ENCODE peak calls at places on chromosomes 4 and X, in seven cellular contexts. R, C, K, D, O, N and L are unnamed samples.
A peak's percentile ranks its signal among the peaks of the same experiment; 100 is the strongest.

GRCh38 chrX:139192386-139192961 is 338.1 kb upstream of the F9 start:
- DNase-seq in N (no peak), C (no peak), K (no peak), R (no peak), D (no peak), O (peak; percentile 59), L (peak; percentile 64)

GRCh38 chr4:55395529-55396304 is at the start of gene TMEM165:
- DNase-seq in N (peak; percentile 93), O (peak; percentile 89), K (peak; percentile 93), R (peak; percentile 83), C (peak; percentile 97), D (peak; percentile 95), L (peak; percentile 90)

GRCh38 chr4:128524311-128524710 is 236.7 kb upstream of the PGRMC2 start:
- DNase-seq in D (peak; percentile 59), O (peak; percentile 96), C (peak; percentile 80), R (no peak), N (no peak), K (no peak), L (peak; percentile 92)

GRCh38 chr4:47942420-47942819 is 28.0 kb upstream of the NFXL1 start:
- DNase-seq in C (peak; percentile 53), N (no peak), K (no peak), O (no peak), R (no peak), D (no peak), L (no peak)

GRCh38 chr4:130849985-130850632 is 1754.2 kb downstream of the C4orf33 start:
- DNase-seq in N (peak; percentile 85), R (no peak), K (no peak), C (no peak), D (no peak), O (peak; percentile 39), L (no peak)

GRCh38 chr4:176404591-176404990 is 84.8 kb downstream of the SPCS3 start:
- DNase-seq in R (no peak), C (no peak), N (no peak), D (no peak), K (no peak), O (peak; percentile 70), L (no peak)

GRCh38 chr4:57426779-57427395 is 316.7 kb upstream of the IGFBP7 start:
- DNase-seq in D (peak; percentile 74), N (peak; percentile 40), R (no peak), O (peak; percentile 78), K (peak; percentile 83), C (peak; percentile 80), L (peak; percentile 49)

GRCh38 chr4:176587920-176588319 is 204.8 kb downstream of the VEGFC start:
- DNase-seq in K (no peak), D (no peak), N (no peak), O (peak; percentile 74), R (no peak), C (no peak), L (no peak)

GRCh38 chr4:54958236-54958635 is 167.2 kb downstream of the KDR start:
- DNase-seq in O (peak; percentile 83), N (no peak), C (no peak), K (no peak), D (no peak), R (no peak), L (no peak)

GRCh38 chr4:95167809-95168208 is 381.0 kb downstream of the UNC5C start:
- DNase-seq in D (no peak), N (no peak), R (no peak), O (no peak), C (no peak), K (no peak), L (no peak)

DNA sequence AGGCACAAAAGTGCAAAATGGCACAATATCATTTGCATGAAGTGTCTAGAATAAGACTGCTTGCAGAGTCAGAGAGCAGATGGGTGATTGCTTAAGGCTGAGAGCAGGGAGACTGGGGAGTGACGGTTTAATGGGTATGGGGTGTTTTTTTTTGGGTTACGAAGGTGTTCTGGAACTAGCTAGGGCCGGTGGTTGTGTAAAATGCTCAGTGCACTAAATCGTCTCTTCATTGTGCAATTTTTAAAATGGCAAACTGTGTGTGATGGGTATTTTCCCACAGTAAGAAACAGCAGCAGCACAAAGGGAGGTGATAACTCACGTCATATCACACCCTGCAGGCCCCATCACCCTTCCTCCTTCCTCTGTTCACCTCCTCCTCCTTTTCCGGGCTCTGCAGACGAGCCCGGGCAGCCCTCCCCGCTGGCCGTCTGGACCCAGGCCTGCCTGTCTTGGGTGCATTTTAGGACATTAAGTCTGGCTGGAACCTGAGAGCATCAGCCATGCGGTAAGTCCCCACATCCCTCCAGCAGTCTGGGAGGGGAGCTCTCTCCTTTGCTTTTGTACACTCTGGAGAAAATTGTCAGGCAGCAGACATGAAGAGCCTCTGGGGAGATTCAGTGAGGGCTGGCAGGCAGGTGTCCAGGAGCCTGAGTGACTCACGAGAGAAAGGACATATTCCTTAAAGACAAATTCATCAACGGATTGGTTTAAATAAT is 42.7 kb downstream of the ASMT start:
- DNase-seq in R (peak; percentile 38), K (peak; percentile 28), D (no peak), O (peak; percentile 34), N (no peak), C (no peak), L (peak; percentile 57)
- H3K4me3 ChIP-seq in R (peak overlapping the region; percentile 43), K (no peak overlapping the region), D (peak overlapping the region; percentile 37), O (no peak overlapping the region), N (no peak overlapping the region), C (no peak overlapping the region), L (no peak overlapping the region)

DNA sequence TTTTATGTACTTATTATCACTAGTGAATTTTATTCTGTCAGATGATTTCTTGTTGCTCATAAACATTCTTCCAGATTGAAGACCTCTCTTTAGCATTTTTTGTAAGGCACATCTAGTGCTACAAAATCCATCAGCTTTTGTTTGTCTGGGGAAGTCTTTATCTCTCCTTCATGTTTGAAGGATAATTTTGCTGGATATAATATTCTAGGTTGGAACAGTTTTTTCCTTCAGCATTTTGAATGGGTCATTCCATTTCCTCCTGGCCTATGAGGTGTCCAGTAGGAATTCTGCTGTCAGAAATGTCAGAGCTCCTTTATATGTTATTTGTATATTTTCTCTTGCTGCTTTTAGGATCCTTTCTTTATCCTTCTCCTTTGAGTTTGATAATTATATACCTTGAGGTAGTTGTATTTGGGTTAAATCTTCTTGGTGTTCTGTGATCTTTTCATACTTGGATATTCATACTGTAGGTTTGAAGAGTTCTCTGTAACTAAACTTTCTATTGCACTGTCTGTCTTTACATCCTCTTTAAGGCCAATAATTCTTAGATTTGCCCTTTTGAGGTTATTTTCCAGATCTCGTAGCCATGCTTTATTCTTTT is 58.3 kb downstream of the PTPN13 start:
- DNase-seq in R (no peak), N (no peak), K (no peak), D (no peak), C (no peak), O (no peak), L (no peak)
- H3K9me3 ChIP-seq in R (peaks cover 10% of the 10 kb centered on the region), N (no peaks in the 10 kb centered on the region), K (peaks cover 10% of the 10 kb centered on the region), D (peaks cover 31% of the 10 kb centered on the region), C (peaks cover 3% of the 10 kb centered on the region), O (no peaks in the 10 kb centered on the region), L (peaks cover 8% of the 10 kb centered on the region)

GRCh38 chrX:10156199-10157031 is at the start of gene CLCN4:
- DNase-seq in R (no peak), D (peak; percentile 81), N (peak; percentile 58), O (peak; percentile 8), K (peak; percentile 80), C (peak; percentile 90), L (peak; percentile 75)
- H3K4me3 ChIP-seq in R (no peak within 1 kb of the TSS), D (peak within 1 kb of the TSS; percentile 46), N (peak within 1 kb of the TSS; percentile 5), O (peak within 1 kb of the TSS; percentile 14), K (peak within 1 kb of the TSS; percentile 22), C (peak within 1 kb of the TSS; percentile 17), L (peak within 1 kb of the TSS; percentile 45)

DNA sequence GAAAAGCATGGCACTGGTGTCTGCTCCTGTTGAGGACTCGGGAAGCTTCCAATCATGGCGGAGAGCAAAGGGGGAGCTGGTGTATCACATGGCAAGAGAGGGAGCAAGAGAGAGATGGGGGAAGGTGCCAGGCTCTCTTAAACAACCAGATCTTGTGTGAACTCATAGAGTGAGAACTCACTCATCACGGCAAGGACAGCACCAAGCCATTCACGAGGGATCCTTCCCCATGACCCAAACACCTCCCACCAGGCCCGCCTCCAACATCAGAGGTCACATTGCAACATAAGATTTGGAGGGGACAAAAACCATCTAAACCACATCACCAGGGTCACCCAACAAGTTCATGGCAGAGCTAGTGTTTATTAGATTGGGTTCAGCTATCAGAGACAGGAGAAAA is 218.7 kb upstream of the BCOR start:
- DNase-seq in R (no peak), O (no peak), K (no peak), D (no peak), N (no peak), C (no peak), L (no peak)
- H3K9me3 ChIP-seq in R (no peaks in the 10 kb centered on the region), O (no peaks in the 10 kb centered on the region), K (no peaks in the 10 kb centered on the region), D (no peaks in the 10 kb centered on the region), N (no peaks in the 10 kb centered on the region), C (no peaks in the 10 kb centered on the region), L (no peaks in the 10 kb centered on the region)

DNA sequence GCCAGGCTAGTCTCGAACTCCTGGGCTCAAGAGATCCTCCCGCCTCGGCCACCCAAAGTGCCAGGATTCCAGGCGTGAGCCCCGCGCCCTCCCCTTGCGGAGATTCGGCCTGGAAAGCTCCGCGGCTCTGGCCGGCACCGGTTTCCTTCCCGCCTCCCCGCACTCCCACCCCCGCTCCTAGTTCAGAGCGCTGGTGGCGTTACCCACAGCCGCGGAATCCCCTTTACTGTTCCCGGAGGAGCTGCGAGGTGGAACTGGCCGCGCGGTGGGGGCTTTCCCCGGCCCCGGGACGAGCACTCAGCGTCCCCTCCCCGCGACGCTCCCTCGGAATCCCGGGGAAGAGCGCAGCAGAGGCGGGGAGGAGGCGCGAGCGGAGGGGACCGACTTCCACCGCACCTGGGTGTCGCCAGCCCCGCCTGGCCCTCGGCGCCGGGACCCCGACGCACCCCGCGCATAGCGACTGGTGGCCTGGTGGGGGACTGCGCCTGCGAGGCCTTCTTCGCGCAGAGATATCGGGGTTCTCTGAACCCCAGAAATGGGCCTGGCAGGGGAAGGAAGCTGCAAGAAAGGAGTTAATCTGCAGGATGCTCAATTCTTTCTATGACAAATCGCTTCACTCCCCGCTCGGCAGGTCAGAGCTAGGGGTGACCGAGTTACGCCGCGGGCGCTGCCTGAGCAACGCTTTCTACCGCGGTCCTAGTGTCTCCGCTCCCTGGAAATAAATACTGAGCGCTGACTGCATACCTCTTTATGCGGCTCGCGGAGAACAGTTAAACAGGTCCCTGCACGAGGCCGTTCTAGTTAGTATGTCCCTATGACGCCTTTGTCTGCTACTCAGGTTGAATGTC is 14.6 kb upstream of the SLC25A4 start:
- DNase-seq in R (no peak), D (peak; percentile 57), K (peak; percentile 57), N (peak; percentile 26), O (peak; percentile 19), C (peak; percentile 78), L (peak; percentile 41)
- H3K4me3 ChIP-seq in R (peak overlapping the region; percentile 66), D (peak overlapping the region; percentile 65), K (peak overlapping the region; percentile 34), N (peak overlapping the region; percentile 26), O (peak overlapping the region; percentile 44), C (peak overlapping the region; percentile 47), L (peak overlapping the region; percentile 49)

GRCh38 chrX:45860450-45860849 is 659.8 kb upstream of the DIPK2B start:
- DNase-seq in N (no peak), K (peak; percentile 20), D (no peak), R (no peak), O (no peak), C (no peak), L (no peak)

GRCh38 chrX:45868425-45868824 is 667.7 kb upstream of the DIPK2B start:
- DNase-seq in O (no peak), K (no peak), D (no peak), R (no peak), C (no peak), N (no peak), L (no peak)

GRCh38 chrX:45859407-45859806 is 658.7 kb upstream of the DIPK2B start:
- DNase-seq in N (no peak), C (no peak), K (no peak), R (no peak), D (no peak), O (no peak), L (peak; percentile 11)

DNA sequence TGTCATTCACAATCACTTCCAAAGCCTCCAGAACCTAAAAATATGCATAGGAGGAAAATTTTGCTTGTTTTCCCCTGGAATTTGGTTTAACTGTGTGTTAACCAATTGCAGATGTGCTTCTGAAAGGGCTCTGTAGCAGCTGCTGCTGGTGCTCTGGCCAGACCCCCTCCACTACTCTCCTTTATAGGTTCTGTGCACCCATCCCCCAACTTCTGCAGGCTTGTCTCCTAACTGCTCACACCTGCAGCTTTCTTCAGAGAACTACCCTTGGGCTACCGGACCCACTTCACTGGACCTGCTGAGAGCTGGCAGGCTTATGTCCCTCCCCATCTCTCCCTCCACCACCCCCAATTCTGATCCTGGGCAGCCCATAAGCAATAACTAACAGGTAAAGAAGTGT is 662.1 kb upstream of the DIPK2B start:
- DNase-seq in C (no peak), N (no peak), D (no peak), K (no peak), O (no peak), R (no peak), L (no peak)
- H3K9me3 ChIP-seq in C (no peaks in the 10 kb centered on the region), N (no peaks in the 10 kb centered on the region), D (no peaks in the 10 kb centered on the region), K (no peaks in the 10 kb centered on the region), O (no peaks in the 10 kb centered on the region), R (no peaks in the 10 kb centered on the region), L (no peaks in the 10 kb centered on the region)